ENCODE peak calls at places on chromosomes 4 and X, in six cellular contexts. W, X, V, S, K and J are unnamed samples.

GRCh38 chrX:12881914-12882313 is 15.0 kb downstream of the TLR7 start:
- DNase-seq in V (no peak), K (no peak), S (no peak), X (no peak), W (no peak), J (no peak)

GRCh38 chrX:71282514-71283408 is 674 bp upstream of the NONO start:
- DNase-seq in V (peak), S (no peak), X (no peak), W (no peak), K (peak), J (no peak)

GRCh38 chr4:42478941-42479340 is 81.7 kb downstream of the SHISA3 start:
- DNase-seq in V (no peak), S (no peak), W (no peak), K (no peak), X (no peak), J (no peak)

GRCh38 chr4:10590896-10591295 is 93.7 kb downstream of the CLNK start:
- DNase-seq in K (no peak), S (no peak), W (no peak), V (peak), X (no peak), J (no peak)

GRCh38 chrX:65528705-65529340 is 5.8 kb downstream of the LAS1L start:
- DNase-seq in W (peak), X (no peak), S (peak), V (peak), K (peak), J (peak)

GRCh38 chr4:95531141-95531540 is 17.6 kb downstream of the UNC5C start:
- DNase-seq in K (no peak), W (no peak), X (no peak), S (no peak), V (no peak), J (no peak)

GRCh38 chrX:74537011-74537390 is 77.4 kb downstream of the RLIM start:
- DNase-seq in V (peak), X (no peak), W (no peak), K (no peak), S (no peak), J (no peak)

GRCh38 chr4:17562157-17562556 is 14.8 kb upstream of the LAP3 start:
- DNase-seq in X (no peak), V (no peak), K (no peak), S (no peak), W (no peak), J (no peak)

GRCh38 chr4:158856852-158857251 is 88.0 kb downstream of the FNIP2 start:
- DNase-seq in K (peak), V (no peak), W (no peak), X (no peak), S (no peak), J (no peak)

GRCh38 chr4:121822796-121823504 is 733 bp downstream of the CCNA2 start:
- DNase-seq in V (peak), K (peak), X (no peak), S (no peak), W (no peak), J (no peak)

GRCh38 chrX:66004928-66005831 is 34.7 kb downstream of the VSIG4 start:
- DNase-seq in S (no peak), K (no peak), X (no peak), V (no peak), W (no peak), J (no peak)

GRCh38 chr4:40897557-40898203 is 147.9 kb downstream of the NSUN7 start:
- DNase-seq in S (peak), X (no peak), K (peak), V (peak), W (peak), J (peak)

GRCh38 chrX:155745792-155746191 is 133.0 kb upstream of the TMLHE start:
- DNase-seq in X (no peak), S (no peak), W (no peak), V (no peak), K (no peak), J (no peak)

GRCh38 chrX:12954376-12954775 is 20.5 kb upstream of the TMSB4X start:
- DNase-seq in K (no peak), W (no peak), V (no peak), X (no peak), S (no peak), J (no peak)

GRCh38 chr4:169311643-169312365 is 41.0 kb upstream of the SH3RF1 start:
- DNase-seq in X (no peak), K (no peak), W (no peak), V (peak), S (no peak), J (no peak)

GRCh38 chr4:128031756-128032384 is 29.2 kb upstream of the LARP1B start:
- DNase-seq in X (no peak), K (no peak), V (no peak), S (no peak), W (no peak), J (no peak)

GRCh38 chrX:130626521-130626920 is 224.7 kb downstream of the RBMX2 start:
- DNase-seq in K (no peak), V (no peak), W (no peak), S (no peak), X (no peak), J (no peak)

GRCh38 chrX:40156472-40157227 is 58.9 kb upstream of the BCOR start:
- DNase-seq in V (no peak), S (no peak), X (no peak), W (no peak), K (no peak), J (no peak)

GRCh38 chr4:79248610-79249009 is 77.3 kb downstream of the NAA11 start:
- DNase-seq in X (no peak), W (no peak), K (no peak), V (no peak), S (no peak), J (no peak)

GRCh38 chrX:153395613-153396319 is 5.4 kb downstream of the PNMA6E start:
- DNase-seq in W (no peak), S (no peak), X (no peak), K (no peak), V (no peak), J (no peak)

GRCh38 chrX:14946721-14947120 is 73.5 kb downstream of the MOSPD2 start:
- DNase-seq in V (no peak), X (no peak), S (no peak), K (no peak), W (no peak), J (no peak)

GRCh38 chr4:186958951-186959350 is 235.3 kb upstream of the FAT1 start:
- DNase-seq in K (no peak), W (no peak), S (no peak), X (no peak), V (no peak), J (no peak)

GRCh38 chr4:142347241-142347640 is 498.9 kb downstream of the INPP4B start:
- DNase-seq in X (no peak), V (peak), S (no peak), W (no peak), K (no peak), J (no peak)

GRCh38 chr4:111542056-111542455 is 603.2 kb upstream of the FAM241A start:
- DNase-seq in W (no peak), K (no peak), X (no peak), V (no peak), S (no peak), J (no peak)

DNA sequence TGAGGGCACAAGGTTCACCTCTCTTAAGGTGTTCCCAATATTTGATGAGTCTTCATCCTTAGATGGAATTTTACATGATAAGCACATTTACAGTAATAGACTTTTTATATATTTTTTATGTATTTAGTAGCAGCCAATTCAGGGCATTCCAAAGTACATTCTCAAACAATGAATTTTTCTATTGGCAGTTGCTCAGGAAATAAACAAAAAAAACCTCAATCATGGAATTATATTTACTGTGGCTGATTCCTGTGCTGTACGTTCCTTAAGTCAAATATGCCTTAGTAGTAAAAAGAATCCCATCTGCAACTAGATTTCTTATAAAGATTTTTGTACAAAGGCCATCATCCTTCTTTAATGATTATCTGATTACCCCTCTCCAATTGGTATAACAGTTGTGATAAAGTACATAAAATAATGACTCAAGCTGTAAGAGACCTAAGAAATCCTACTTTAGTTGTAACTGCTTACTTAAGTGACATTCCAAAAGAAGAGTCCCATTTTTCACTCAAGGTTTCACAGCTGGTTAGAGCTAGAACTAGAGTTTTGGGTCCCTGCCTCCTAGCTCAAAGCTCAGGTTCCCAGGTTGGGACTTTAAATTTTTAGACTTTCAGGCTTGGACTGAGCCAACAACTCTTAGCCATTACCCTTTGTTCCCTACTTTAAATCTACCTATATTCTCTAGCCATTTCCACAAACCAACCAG is 152.7 kb downstream of the FHIP1A start:
- DNase-seq in V (no peak), W (no peak), X (no peak), K (no peak), S (no peak), J (no peak)
- H3K27ac ChIP-seq in V (no peak), W (no peak), X (no peak), K (no peak), S (no peak), J (no peak)

GRCh38 chr4:8162625-8163024 is 4.0 kb upstream of the ABLIM2 start:
- DNase-seq in V (no peak), K (no peak), W (no peak), X (no peak), S (no peak), J (no peak)
- H3K27ac ChIP-seq in V (no peak), K (no peak), W (no peak), X (no peak), S (no peak), J (no peak)

DNA sequence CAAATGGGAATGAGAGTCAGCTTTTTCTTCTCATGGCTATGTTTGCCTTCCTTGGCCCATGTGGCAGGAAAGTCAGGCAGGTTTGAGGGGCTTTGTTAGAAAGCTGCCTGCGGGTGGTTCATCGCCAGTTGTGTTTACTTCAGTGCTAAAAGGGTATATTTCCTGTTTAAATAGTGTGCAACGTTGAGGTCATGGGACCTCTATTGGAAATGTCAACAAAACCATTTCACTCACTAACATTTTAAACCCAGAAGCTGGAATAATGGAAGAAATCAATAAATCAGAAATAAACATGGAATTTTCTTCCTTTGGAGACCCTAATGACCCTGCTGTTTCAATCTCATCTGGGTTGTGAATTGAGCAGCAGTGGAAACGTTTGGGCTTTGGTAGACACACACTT is 185.8 kb downstream of the ANKRD50 start:
- DNase-seq in K (no peak), V (no peak), W (no peak), X (no peak), S (no peak), J (no peak)
- H3K27ac ChIP-seq in K (no peak), V (no peak), W (no peak), X (no peak), S (no peak), J (no peak)

GRCh38 chrX:44305921-44306320 is 37.6 kb downstream of the EFHC2 start:
- DNase-seq in X (no peak), W (no peak), S (no peak), V (no peak), K (no peak), J (no peak)
- H3K27ac ChIP-seq in X (no peak), W (no peak), S (no peak), V (no peak), K (no peak), J (no peak)

DNA sequence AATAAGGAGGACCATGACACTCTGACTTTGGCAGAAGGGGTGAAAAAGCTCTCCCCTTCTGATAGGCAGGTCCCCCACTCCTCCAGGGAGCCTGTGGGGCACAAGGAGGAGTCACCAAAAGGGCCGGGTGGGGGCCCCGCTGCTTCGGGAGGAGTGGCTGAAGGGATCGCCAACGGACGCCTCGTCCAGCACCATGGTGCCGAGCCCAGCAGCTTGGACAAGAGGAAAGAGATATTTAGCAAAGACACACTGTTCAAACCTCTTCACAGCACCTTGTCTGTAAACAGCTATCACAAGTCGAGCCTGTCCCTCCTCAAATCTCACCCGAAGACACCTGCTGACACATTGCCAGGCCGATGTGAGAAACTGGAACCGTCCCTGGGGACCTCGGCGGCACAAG is 105.6 kb downstream of the STOX2 start:
- DNase-seq in S (no peak), X (no peak), V (no peak), W (no peak), K (no peak), J (no peak)
- H3K27ac ChIP-seq in S (no peak), X (no peak), V (no peak), W (no peak), K (no peak), J (no peak)

DNA sequence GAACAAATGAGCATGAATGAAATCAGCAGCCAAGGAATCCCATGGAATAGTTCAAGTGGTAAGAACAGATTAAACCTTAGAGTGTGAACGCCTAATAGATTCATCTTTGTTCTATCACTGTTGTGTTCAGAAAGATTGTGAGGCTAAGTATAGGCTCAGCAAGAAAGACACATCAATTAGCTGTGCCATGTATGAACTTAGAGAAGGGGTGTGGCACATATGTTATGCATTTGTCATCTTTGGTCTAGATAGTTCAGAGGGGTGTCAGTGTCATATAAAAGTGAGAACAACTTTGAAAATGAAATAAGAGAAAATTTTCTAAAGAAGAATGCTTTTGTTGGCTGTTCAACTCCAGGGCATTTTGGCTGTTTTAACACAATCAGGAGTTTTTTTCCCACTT is 9.4 kb downstream of the DAPP1 start:
- DNase-seq in W (no peak), X (no peak), S (no peak), V (no peak), K (no peak), J (no peak)
- H3K27ac ChIP-seq in W (no peak), X (no peak), S (no peak), V (no peak), K (no peak), J (no peak)

GRCh38 chr4:70712150-70712549 is 9.6 kb upstream of the RUFY3 start:
- DNase-seq in V (no peak), S (no peak), W (no peak), X (no peak), K (no peak), J (no peak)
- H3K27ac ChIP-seq in V (no peak), S (no peak), W (no peak), X (no peak), K (no peak), J (no peak)